ENCODE peak calls at places on chromosomes 13 and 19, in four cellular contexts. S is fibroblast of lung, G is substantia nigra, P is GM23338. V is an unnamed sample.

GRCh38 chr13:79997244-79997643 is 343.7 kb downstream of the SPRY2 start:
- DNase-seq in G (no peak), P (no peak), S (peak), V (no peak)

GRCh38 chr13:57824121-57824520 is 192.6 kb downstream of the PCDH17 start:
- DNase-seq in P (no peak), S (no peak), G (no peak), V (no peak)

GRCh38 chr13:74036373-74036772 is 97.8 kb downstream of the KLF12 start:
- DNase-seq in G (no peak), S (no peak), P (peak), V (peak)

GRCh38 chr19:827710-828321 is at the start of gene AZU1:
- DNase-seq in P (no peak), S (peak), G (no peak), V (no peak)

GRCh38 chr19:35099897-35100275 is 15.7 kb upstream of the FXYD3 start:
- DNase-seq in S (no peak), G (no peak), P (no peak), V (no peak)

GRCh38 chr13:50208826-50209335 is 193.6 kb downstream of the KCNRG start:
- DNase-seq in S (peak), G (no peak), P (peak), V (no peak)

GRCh38 chr19:15633122-15633521 is 7.6 kb upstream of the CYP4F3 start:
- DNase-seq in G (no peak), P (no peak), S (no peak), V (no peak)

GRCh38 chr13:99960663-99961440 is 10.7 kb downstream of the ZIC5 start:
- DNase-seq in P (peak), S (no peak), G (no peak), V (no peak)

GRCh38 chr13:25898991-25899390 is 152.8 kb downstream of the SHISA2 start:
- DNase-seq in G (no peak), P (no peak), S (no peak), V (no peak)

GRCh38 chr19:38290631-38291147 is 13.4 kb upstream of the C19orf33 start:
- DNase-seq in S (peak), P (no peak), G (no peak), V (peak)

GRCh38 chr19:43651758-43652545 is 12.3 kb upstream of the CADM4 start:
- DNase-seq in G (peak), P (peak), S (peak), V (no peak)

GRCh38 chr19:12794196-12794921 is 3.1 kb downstream of the JUNB start:
- DNase-seq in P (no peak), S (peak), G (no peak), V (no peak)

GRCh38 chr19:13621413-13621812 is 115.1 kb upstream of the CACNA1A start:
- DNase-seq in P (peak), S (peak), G (no peak), V (peak)

GRCh38 chr19:47096721-47097120 is 16.9 kb downstream of the ZC3H4 start:
- DNase-seq in G (no peak), P (no peak), S (no peak), V (no peak)

GRCh38 chr19:10471909-10472308 is 31.2 kb downstream of the KEAP1 start:
- DNase-seq in S (peak), P (peak), G (no peak), V (peak)

GRCh38 chr13:102293723-102294122 is 108.1 kb downstream of the FGF14 start:
- DNase-seq in G (no peak), P (no peak), S (no peak), V (no peak)

GRCh38 chr13:79724348-79725103 is 243.6 kb downstream of the NDFIP2 start:
- DNase-seq in P (no peak), G (no peak), S (no peak), V (peak)

GRCh38 chr13:22944378-22944777 is 236.4 kb upstream of the SGCG start:
- DNase-seq in S (no peak), G (no peak), P (peak), V (no peak)

GRCh38 chr13:67390462-67391093 is 160.4 kb upstream of the PCDH9 start:
- DNase-seq in G (no peak), P (no peak), S (peak), V (no peak)

GRCh38 chr13:21638319-21639282 is 32.3 kb upstream of the FGF9 start:
- DNase-seq in G (no peak), P (peak), S (peak), V (peak)

GRCh38 chr13:33487575-33488243 is 202.2 kb upstream of the STARD13 start:
- DNase-seq in G (no peak), S (peak), P (peak), V (no peak)

GRCh38 chr13:112791662-112792440 is 102.0 kb downstream of the ATP11A start:
- DNase-seq in S (no peak), G (no peak), P (no peak), V (no peak)

GRCh38 chr13:37485766-37486165 is 112.8 kb downstream of the POSTN start:
- DNase-seq in S (no peak), P (no peak), G (no peak), V (no peak)

GRCh38 chr13:25963681-25964080 is 88.1 kb downstream of the SHISA2 start:
- DNase-seq in G (no peak), P (no peak), S (peak), V (no peak)

GRCh38 chr13:93151277-93151676 is 75.3 kb upstream of the GPC6 start:
- DNase-seq in S (peak), P (no peak), G (no peak), V (peak)

GRCh38 chr13:51844862-51845573 is at the start of gene TMEM272:
- DNase-seq in G (peak), P (peak), S (peak), V (no peak)

GRCh38 chr13:20801704-20802103 is 27.9 kb upstream of the EEF1AKMT1 start:
- DNase-seq in G (no peak), P (no peak), S (no peak), V (no peak)

GRCh38 chr13:27620377-27621115 is at the start of gene LNX2:
- DNase-seq in P (peak), S (peak), G (peak), V (peak)
- H3K27ac ChIP-seq in P (peak), S (peak), G (peak), V (peak)

GRCh38 chr13:40776681-40777165 is 5.7 kb upstream of the MRPS31 start:
- DNase-seq in P (no peak), G (no peak), S (peak), V (no peak)

GRCh38 chr13:40774672-40775071 is 3.7 kb upstream of the MRPS31 start:
- DNase-seq in P (no peak), S (no peak), G (no peak), V (no peak)

GRCh38 chr13:40777166-40777956 is 6.4 kb upstream of the MRPS31 start:
- DNase-seq in P (peak), G (no peak), S (peak), V (no peak)

GRCh38 chr13:40777957-40778235 is 6.9 kb upstream of the MRPS31 start:
- DNase-seq in S (no peak), P (no peak), G (no peak), V (no peak)

DNA sequence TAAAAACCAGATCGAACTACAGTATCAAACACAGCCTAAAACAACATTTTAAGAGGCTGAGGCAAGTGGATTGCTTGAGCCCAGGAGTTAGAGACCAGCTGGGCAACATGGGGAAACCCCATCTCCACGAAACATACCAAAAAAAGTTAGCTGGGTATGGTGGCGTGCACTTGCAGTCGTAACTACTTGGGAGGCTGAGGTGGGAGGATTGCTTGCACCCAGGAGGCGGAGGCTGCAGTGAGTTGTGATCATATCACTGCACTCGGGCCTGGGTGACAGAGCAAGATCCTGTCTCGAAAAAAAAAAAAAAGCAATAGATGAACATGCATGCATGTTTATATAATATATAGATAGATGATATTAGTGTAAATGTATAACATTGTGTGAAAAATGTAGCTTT is 5.2 kb upstream of the MRPS31 start:
- DNase-seq in P (no peak), S (no peak), G (no peak), V (no peak)
- H3K27ac ChIP-seq in P (no peak), S (no peak), G (no peak), V (no peak)

DNA sequence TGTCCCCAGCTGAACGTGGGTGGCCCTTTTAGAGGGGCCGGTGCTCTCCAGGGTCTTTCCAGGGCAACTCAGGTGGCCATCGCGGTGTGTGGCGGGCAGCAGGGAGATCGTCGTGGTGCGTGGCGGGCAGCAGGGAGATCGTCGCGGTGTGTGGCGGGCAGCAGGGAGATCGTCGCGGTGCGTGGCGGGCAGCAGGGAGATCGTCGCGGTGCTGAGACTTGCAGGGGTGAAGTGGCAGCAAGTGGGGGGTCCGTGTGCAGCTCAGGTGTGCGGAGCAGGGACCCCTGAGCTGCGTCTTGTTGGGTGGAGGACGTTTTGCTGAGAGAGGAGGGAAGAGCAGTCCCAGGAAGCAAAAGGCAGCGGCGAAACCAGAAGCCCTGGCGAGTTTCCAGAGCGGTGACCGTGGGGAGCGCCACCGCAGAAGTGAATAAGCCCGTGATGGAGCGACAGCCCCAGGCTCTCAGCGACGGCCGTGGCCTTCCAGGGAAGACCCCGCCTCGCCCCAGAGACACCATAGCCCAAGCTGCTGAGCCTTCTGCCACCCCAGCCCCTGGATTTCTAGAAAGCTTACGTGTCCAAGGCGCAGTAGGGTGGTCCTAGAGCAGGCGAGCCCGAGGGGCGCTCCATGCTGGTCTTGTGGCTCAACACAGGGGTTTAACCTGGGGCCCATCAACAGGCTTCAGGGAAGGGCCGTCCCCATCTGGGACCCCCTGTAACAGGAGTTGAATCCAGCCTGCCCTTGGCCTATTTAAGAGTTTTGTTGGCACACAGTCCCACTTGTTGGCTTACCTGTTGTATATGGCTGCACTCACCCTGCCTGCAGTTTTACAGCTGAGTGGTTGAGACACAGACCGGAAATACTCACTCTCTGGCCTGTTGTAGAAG is 5.4 kb downstream of the NCLN start:
- DNase-seq in S (no peak), G (no peak), P (no peak), V (no peak)
- H3K27ac ChIP-seq in S (no peak), G (no peak), P (no peak), V (no peak)

GRCh38 chr19:51359294-51359693 is 6.9 kb downstream of the ETFB start:
- DNase-seq in P (no peak), S (peak), G (no peak), V (peak)
- H3K27ac ChIP-seq in P (no peak), S (no peak), G (no peak), V (peak)

GRCh38 chr13:94345374-94346195 is 133.9 kb downstream of the DCT start:
- DNase-seq in G (no peak), S (peak), P (no peak), V (peak)

GRCh38 chr13:94343243-94343585 is 136.3 kb downstream of the DCT start:
- DNase-seq in G (no peak), S (no peak), P (no peak), V (no peak)

GRCh38 chr13:94344126-94344863 is 135.2 kb downstream of the DCT start:
- DNase-seq in P (peak), G (no peak), S (no peak), V (no peak)

GRCh38 chr13:94342436-94343242 is 136.8 kb downstream of the DCT start:
- DNase-seq in P (no peak), S (no peak), G (no peak), V (no peak)

DNA sequence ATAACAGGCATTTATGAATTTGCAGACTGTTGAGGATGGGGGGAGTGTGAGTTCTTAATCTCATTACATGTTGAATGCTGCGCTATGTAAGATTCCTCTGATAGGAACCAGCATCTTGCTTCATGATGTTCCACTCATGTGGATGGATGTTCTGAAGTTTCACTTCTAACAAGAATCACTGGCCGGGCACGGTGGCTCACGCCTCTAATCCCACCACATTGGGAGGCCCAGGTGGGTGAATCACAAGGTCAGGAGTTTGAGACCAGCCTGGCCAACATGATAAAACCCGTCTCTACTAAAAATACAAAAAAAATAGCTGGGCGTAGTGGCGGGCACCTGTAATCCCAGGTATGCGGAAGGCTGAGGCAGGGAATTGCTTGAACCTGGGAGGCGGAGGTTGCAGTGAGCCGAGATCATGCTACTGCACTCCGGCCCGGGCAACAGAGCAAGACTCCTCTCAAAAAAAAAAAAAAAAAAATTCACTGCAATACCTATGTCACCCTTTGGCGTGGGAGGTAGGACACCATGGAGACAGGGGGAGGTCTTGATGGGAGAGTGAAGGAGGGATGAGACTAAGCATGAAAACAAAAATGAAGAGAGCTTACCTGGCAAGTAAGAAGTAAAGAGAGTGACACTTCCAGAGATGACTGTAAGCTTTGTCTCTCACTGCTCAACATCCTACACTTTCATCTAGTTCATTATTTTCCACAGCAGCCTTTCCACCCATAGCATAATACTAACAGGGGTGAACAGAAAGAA is 133.0 kb downstream of the DCT start:
- DNase-seq in P (no peak), G (no peak), S (no peak), V (no peak)
- H3K27ac ChIP-seq in P (no peak), G (no peak), S (no peak), V (no peak)

GRCh38 chr19:7844951-7845350 is 14.9 kb downstream of the EVI5L start:
- DNase-seq in S (no peak), P (no peak), G (no peak), V (no peak)
- H3K27ac ChIP-seq in S (no peak), P (no peak), G (peak), V (no peak)

DNA sequence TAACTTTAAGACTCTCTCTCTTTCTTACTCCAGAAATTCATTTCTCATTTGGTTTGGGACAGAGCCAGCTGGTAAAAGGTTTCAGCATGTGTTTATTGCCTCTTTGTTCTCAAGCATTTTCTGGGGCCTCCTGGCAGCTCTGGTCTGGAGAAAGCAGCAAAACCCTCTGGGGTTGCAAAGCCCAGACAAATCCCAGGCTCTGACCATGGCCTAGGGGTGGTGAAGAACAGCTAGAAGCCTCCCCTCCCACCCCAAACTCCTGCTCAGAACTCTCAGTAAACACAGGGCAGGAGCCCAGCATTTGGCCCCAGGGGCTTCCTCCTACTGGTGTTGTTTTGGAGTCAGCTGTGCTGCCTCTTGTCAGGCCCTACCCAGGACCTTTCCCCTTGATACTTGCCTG is 124.2 kb upstream of the SERP2 start:
- DNase-seq in S (peak), P (no peak), G (no peak), V (no peak)
- H3K27ac ChIP-seq in S (no peak), P (no peak), G (no peak), V (no peak)

GRCh38 chr19:55391191-55391670 is 5.5 kb downstream of the RPL28 start:
- DNase-seq in G (no peak), P (no peak), S (no peak), V (no peak)
- H3K27ac ChIP-seq in G (no peak), P (peak), S (no peak), V (no peak)

V was measured in epithelial cell of prostate.